ENCODE peak calls at places on chromosomes 5 and 9, in four cellular contexts. V is HEK293T, P is GM12878, F is HepG2. B is an unnamed sample.

GRCh38 chr9:26413625-26414024 is 479.0 kb downstream of the CAAP1 start:
- DNase-seq in V (no peak), P (no peak), F (no peak), B (no peak)

GRCh38 chr5:125717209-125717608 is 706.0 kb upstream of the GRAMD2B start:
- DNase-seq in V (no peak), P (no peak), F (peak), B (no peak)

GRCh38 chr9:136042541-136042940 is 52.5 kb downstream of the NACC2 start:
- DNase-seq in V (no peak), P (no peak), F (no peak), B (no peak)

GRCh38 chr9:127178646-127179632 is 56.5 kb upstream of the ANGPTL2 start:
- DNase-seq in V (no peak), P (no peak), F (no peak), B (no peak)

GRCh38 chr5:151895660-151896040 is 29.0 kb downstream of the GLRA1 start:
- DNase-seq in V (no peak), P (no peak), F (no peak), B (no peak)

GRCh38 chr5:56616454-56617160 is 198.7 kb upstream of the MAP3K1 start:
- DNase-seq in V (no peak), P (no peak), F (no peak), B (no peak)

GRCh38 chr9:120454427-120454826 is 125.5 kb downstream of the CDK5RAP2 start:
- DNase-seq in V (no peak), P (no peak), F (no peak), B (no peak)

GRCh38 chr5:76422175-76422574 is 19.1 kb downstream of the IQGAP2 start:
- DNase-seq in V (no peak), P (no peak), F (no peak), B (no peak)

GRCh38 chr5:23963449-23963848 is 456.0 kb downstream of the PRDM9 start:
- DNase-seq in V (no peak), P (no peak), F (no peak), B (no peak)

GRCh38 chr9:21976334-21976875 is 17.8 kb downstream of the CDKN2A start:
- DNase-seq in V (no peak), P (no peak), F (no peak), B (no peak)

GRCh38 chr5:32522429-32523143 is 62.8 kb upstream of the SUB1 start:
- DNase-seq in V (no peak), P (no peak), F (no peak), B (no peak)

GRCh38 chr9:122085260-122085659 is 7.8 kb downstream of the TTLL11 start:
- DNase-seq in V (no peak), P (no peak), F (no peak), B (no peak)

GRCh38 chr5:176373100-176373818 is 8.0 kb downstream of the ARL10 start:
- DNase-seq in V (no peak), P (no peak), F (no peak), B (no peak)

GRCh38 chr5:153779852-153780251 is 258.9 kb downstream of the FAM114A2 start:
- DNase-seq in V (no peak), P (no peak), F (no peak), B (no peak)

GRCh38 chr9:108934323-108934885 is at the start of gene ABITRAM:
- DNase-seq in V (peak), P (peak), F (peak), B (peak)

GRCh38 chr5:95020382-95020781 is 264.5 kb downstream of the MCTP1 start:
- DNase-seq in V (no peak), P (no peak), F (no peak), B (no peak)

GRCh38 chr9:18489861-18490260 is 15.9 kb downstream of the ADAMTSL1 start:
- DNase-seq in V (no peak), P (no peak), F (no peak), B (no peak)

GRCh38 chr9:131801811-131802210 is 61.9 kb upstream of the RAPGEF1 start:
- DNase-seq in V (no peak), P (no peak), F (no peak), B (no peak)

GRCh38 chr5:52861368-52861767 is 73.7 kb downstream of the ITGA1 start:
- DNase-seq in V (no peak), P (no peak), F (no peak), B (no peak)

GRCh38 chr5:13664377-13664776 is 280.1 kb downstream of the DNAH5 start:
- DNase-seq in V (no peak), P (no peak), F (no peak), B (no peak)

GRCh38 chr5:181173420-181174342 is 26.3 kb downstream of the OR2V2 start:
- DNase-seq in V (peak), P (peak), F (peak), B (peak)

GRCh38 chr9:95363051-95363841 is 45.7 kb upstream of the FANCC start:
- DNase-seq in V (no peak), P (no peak), F (no peak), B (peak)

GRCh38 chr5:170633235-170634041 is 129.6 kb downstream of the KCNIP1 start:
- DNase-seq in V (peak), P (peak), F (peak), B (peak)

GRCh38 chr5:170632985-170633234 is 129.1 kb downstream of the KCNIP1 start:
- DNase-seq in V (no peak), P (no peak), F (no peak), B (peak)

GRCh38 chr5:170635706-170636105 is 131.9 kb downstream of the KCNIP1 start:
- DNase-seq in V (no peak), P (no peak), F (no peak), B (no peak)

GRCh38 chr5:170636206-170636605 is 132.4 kb downstream of the KCNIP1 start:
- DNase-seq in V (no peak), P (no peak), F (no peak), B (no peak)

DNA sequence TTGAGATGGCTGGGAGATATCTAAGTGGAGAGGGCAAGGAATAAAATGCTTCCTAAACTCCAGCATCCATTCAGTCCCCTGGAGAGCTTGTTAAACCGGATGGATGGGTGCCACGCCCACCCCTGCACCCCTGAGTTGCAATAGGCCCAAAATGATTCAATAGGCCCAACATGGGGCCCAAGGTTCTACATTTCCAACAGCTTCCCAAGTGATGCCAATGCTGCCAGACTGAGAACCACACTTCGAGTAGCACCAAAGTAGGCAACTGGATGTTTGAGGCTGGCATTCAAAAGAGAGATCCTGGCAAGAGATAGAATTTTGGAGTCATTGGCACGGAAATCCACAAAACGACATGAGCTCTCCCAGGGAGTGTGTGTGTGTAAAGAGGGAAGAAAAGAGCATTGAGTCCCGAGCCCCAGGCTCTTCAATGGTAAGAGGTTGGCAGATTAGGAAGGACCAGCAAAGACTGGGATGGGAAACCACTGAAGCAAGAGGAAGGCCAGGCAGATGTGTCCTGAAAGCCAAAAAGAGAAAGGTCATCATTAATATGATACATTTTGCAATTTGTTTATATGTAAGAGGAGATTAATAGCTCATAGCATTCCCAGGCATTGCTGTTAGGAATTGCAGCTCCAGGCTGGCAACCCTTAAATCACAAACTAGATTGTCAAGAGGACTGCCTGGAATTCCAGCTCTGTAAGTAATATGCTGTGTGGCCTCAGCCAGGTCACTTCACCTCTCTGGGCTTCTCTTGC is 130.6 kb downstream of the KCNIP1 start:
- DNase-seq in V (no peak), P (no peak), F (no peak), B (no peak)
- TF ChIP-seq FOXM1 in V (no peak), P (no peak), F (no peak), B (no peak)

DNA sequence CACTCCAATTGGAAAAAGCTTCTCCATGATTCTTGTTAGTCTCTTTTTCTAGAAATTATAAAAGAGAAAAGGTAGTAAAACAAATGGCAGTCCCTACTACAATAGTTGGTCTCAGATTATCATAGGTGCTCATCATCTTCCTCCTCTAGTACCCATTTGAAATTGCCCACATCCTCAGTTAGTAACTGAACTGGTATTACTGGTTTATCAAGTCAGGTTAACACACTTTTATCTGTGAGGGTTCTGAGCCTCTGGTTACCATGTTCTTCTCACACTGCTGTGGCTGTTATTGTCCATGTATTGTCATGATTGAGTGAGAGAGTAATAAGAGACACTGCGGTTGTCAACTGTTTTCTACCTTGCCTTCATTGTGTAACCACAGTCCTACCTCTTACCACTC is 901.7 kb downstream of the TLE1 start:
- DNase-seq in V (no peak), P (no peak), F (no peak), B (no peak)
- TF ChIP-seq FOXM1 in V (no peak), P (no peak), F (no peak), B (no peak)

GRCh38 chr9:81825831-81826540 is 102.2 kb upstream of the SPATA31D4 start:
- DNase-seq in V (no peak), P (no peak), F (no peak), B (no peak)
- TF ChIP-seq FOXM1 in V (no peak), P (no peak), F (no peak), B (no peak)

GRCh38 chr9:124590886-124591641 is 83.9 kb upstream of the NR5A1 start:
- DNase-seq in V (no peak), P (no peak), F (no peak), B (no peak)
- TF ChIP-seq FOXM1 in V (no peak), P (no peak), F (no peak), B (no peak)

DNA sequence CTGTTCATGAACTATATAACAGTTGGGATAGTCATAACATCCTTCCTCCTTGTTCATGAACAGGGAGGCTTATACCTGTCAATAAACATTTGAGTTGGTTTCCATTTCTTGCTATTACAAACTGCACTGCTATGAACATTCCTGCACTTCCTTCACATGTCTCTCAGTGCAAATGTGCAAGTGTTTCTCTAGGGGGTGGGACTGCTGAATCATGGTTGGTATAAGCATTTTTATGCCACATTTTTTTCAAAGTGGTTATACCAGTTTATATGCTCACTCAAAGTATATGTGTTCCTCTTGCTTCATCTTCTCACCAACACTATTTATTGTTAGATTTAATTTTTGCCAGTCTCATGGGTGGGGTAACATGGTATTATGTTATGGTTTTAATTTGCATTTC is 25.8 kb upstream of the TPD52L3 start:
- DNase-seq in V (no peak), P (no peak), F (no peak), B (no peak)
- TF ChIP-seq FOXM1 in V (no peak), P (no peak), F (no peak), B (no peak)

DNA sequence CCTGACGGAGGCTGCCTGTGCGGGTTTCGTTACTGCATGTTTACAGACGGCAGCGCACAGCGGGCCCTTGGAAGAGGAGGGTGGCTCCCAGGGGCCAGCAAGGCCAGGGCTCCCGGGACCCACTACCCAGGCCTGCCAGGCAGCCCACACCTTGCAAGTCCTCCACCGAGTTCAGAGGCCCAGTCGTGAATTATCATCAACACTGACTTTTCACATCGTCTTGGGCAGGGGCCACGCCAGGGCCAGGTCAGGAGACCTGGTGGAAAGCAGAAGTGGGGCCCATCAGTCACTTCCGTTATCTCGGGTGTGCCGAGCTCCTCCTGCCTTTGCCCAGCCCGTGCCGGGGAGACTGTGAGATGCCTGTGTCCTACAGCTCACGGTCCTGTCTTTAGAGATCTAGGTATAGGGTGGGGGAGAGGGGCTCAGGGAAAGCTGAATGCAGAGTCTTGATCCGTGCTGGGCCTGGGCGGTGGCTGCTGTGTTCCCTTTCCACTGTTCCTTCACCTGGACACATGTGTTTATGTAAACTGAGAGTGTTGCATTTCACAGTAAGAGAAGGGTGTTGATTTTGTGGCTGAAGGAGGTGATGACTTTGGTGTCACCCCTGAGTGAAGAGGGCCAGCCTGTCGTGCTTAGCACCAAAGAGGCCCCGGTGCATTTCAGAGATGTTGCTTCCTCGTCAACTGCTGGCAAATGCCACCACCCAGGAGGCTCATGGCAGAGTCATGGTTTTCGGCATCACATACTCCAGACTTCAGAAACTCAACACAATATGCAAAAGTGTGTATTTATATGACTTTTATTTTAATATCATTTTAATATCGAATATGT is 175.2 kb downstream of the GAPVD1 start:
- DNase-seq in V (no peak), P (no peak), F (no peak), B (no peak)
- TF ChIP-seq FOXM1 in V (no peak), P (no peak), F (no peak), B (no peak)

GRCh38 chr5:58244819-58245478 is 214.9 kb downstream of the PLK2 start:
- DNase-seq in V (no peak), P (no peak), F (no peak), B (no peak)
- TF ChIP-seq FOXM1 in V (no peak), P (no peak), F (no peak), B (no peak)